ENCODE peak calls at places on chromosomes 7 and 10, in six cellular contexts. F is A549, U is GM12878, Q is K562, X is endothelial cell of umbilical vein, P is HepG2. E is an unnamed sample.
A peak's percentile ranks its signal among the peaks of the same experiment; 100 is the strongest.

GRCh38 chr10:112421731-112422130 is 25.0 kb downstream of the ZDHHC6 start:
- DNase-seq in F (no peak), U (no peak), Q (no peak), X (no peak), P (no peak), E (no peak)

GRCh38 chr7:105218939-105219770 is 169.6 kb downstream of the SRPK2 start:
- DNase-seq in F (no peak), U (no peak), Q (no peak), X (no peak), P (no peak), E (no peak)

GRCh38 chr7:138875794-138876193 is 77.8 kb upstream of the ATP6V0A4 start:
- DNase-seq in F (no peak), U (no peak), Q (no peak), X (no peak), P (no peak), E (peak; percentile 91)

GRCh38 chr10:59361659-59362183 is 628 bp downstream of the FAM13C start:
- DNase-seq in F (no peak), U (no peak), Q (no peak), X (no peak), P (peak; percentile 4), E (no peak)

GRCh38 chr7:111736475-111736874 is 174.2 kb upstream of the IMMP2L start:
- DNase-seq in F (no peak), U (no peak), Q (no peak), X (peak; percentile 34), P (no peak), E (no peak)

GRCh38 chr7:4814463-4814862 is 39.0 kb downstream of the AP5Z1 start:
- DNase-seq in F (no peak), U (no peak), Q (no peak), X (no peak), P (no peak), E (no peak)

GRCh38 chr7:67438913-67439312 is 442.3 kb downstream of the TYW1 start:
- DNase-seq in F (no peak), U (no peak), Q (no peak), X (no peak), P (no peak), E (no peak)

GRCh38 chr10:31897506-31897905 is 31.1 kb downstream of the ARHGAP12 start:
- DNase-seq in F (no peak), U (no peak), Q (no peak), X (peak; percentile 64), P (no peak), E (no peak)

GRCh38 chr7:101390901-101391301 is 28.2 kb downstream of the COL26A1 start:
- DNase-seq in F (no peak), U (peak; percentile 60), Q (peak; percentile 13), X (no peak), P (peak; percentile 91), E (peak; percentile 92)
- TF ChIP-seq MYC in F (no peak), U (no peak), Q (no peak), X (no peak), P (peak; percentile 69), E (peak; percentile 93)

GRCh38 chr10:72567421-72567820 is 58.5 kb downstream of the MICU1 start:
- DNase-seq in F (peak; percentile 54), U (no peak), Q (no peak), X (no peak), P (no peak), E (no peak)
- TF ChIP-seq MAX in F (peak; percentile 10), U (no peak), Q (no peak), X (no peak), P (no peak), E (no peak)

DNA sequence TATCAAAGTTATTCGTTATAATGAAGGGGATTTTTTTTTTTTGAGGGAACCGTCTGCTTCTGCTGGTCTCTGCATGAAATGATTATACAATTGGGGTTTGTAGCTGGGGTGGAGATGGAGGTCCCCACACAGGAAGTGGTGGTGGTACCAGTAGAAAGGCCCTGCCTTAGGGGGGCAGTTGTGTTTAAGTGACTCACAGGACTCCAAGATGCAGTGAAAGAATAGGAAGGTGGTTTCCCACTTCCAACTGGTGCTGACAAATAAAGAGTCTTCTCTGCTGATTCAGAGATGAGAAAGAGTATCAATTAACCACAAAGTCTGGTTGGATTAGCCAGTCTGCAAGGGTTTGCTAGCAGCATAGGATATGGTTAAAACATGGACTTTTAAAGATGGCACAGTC is 376.0 kb downstream of the SORCS3 start:
- DNase-seq in F (no peak), U (no peak), Q (no peak), X (no peak), P (no peak), E (no peak)
- TF ChIP-seq MYC in F (no peak), U (no peak), Q (no peak), X (no peak), P (no peak), E (no peak)

GRCh38 chr10:24554036-24554435 is 169.7 kb downstream of the ARHGAP21 start:
- DNase-seq in F (no peak), U (no peak), Q (no peak), X (no peak), P (no peak), E (no peak)
- TF ChIP-seq MAX in F (no peak), U (no peak), Q (no peak), X (no peak), P (no peak), E (no peak)

E was measured in NB4.